ENCODE peak calls at places on chromosomes 4 and X, in seven cellular contexts. A is IMR-90, Q is right atrium auricular region, J is breast epithelium, H is SK-N-SH, M is left ventricle myocardium inferior, S is adipocyte. F is an unnamed sample. For H3K4me1, H3K27me3 and H3K9me3, the result is how much of the 10 kb centered on the place peaks cover.

GRCh38 chr4:146222313-146222712 is 8.0 kb downstream of the REELD1 start:
- DNase-seq in A (peak), Q (no peak), J (no peak), H (no peak), M (no peak), S (no peak), F (peak)

GRCh38 chr4:169106696-169107229 is 96.7 kb upstream of the CBR4 start:
- DNase-seq in A (no peak), Q (no peak), J (no peak), H (no peak), M (no peak), S (no peak), F (no peak)

GRCh38 chr4:2534904-2535385 is 1.5 kb upstream of the FAM193A start:
- DNase-seq in A (peak), Q (no peak), J (no peak), H (peak), M (no peak), S (no peak), F (no peak)

GRCh38 chr4:22014222-22014741 is 65.7 kb upstream of the KCNIP4 start:
- DNase-seq in A (no peak), Q (no peak), J (no peak), H (no peak), M (no peak), S (peak), F (no peak)

GRCh38 chrX:49079489-49080428 is at the start of gene WDR45:
- DNase-seq in A (peak), Q (peak), J (peak), H (peak), M (peak), S (peak), F (peak)

GRCh38 chrX:93591398-93591797 is 82.0 kb downstream of the NAP1L3 start:
- DNase-seq in A (no peak), Q (no peak), J (no peak), H (no peak), M (no peak), S (no peak), F (no peak)

GRCh38 chr4:86924805-86925204 is 10.0 kb upstream of the AFF1 start:
- DNase-seq in A (peak), Q (no peak), J (no peak), H (no peak), M (no peak), S (peak), F (peak)

GRCh38 chrX:22800806-22801205 is 199.0 kb upstream of the DDX53 start:
- DNase-seq in A (no peak), Q (no peak), J (no peak), H (no peak), M (no peak), S (peak), F (no peak)

GRCh38 chrX:153885968-153886903 is at the start of gene L1CAM:
- DNase-seq in A (no peak), Q (no peak), J (no peak), H (peak), M (no peak), S (no peak), F (no peak)

GRCh38 chr4:69828828-69829227 is 31.1 kb downstream of the SULT1E1 start:
- DNase-seq in A (no peak), Q (no peak), J (no peak), H (no peak), M (no peak), S (peak), F (no peak)

GRCh38 chr4:6727943-6728250 is 11.9 kb downstream of the BLOC1S4 start:
- DNase-seq in A (no peak), Q (no peak), J (no peak), H (no peak), M (no peak), S (no peak), F (peak)

GRCh38 chrX:43676960-43677582 is 21.0 kb downstream of the MAOA start:
- DNase-seq in A (no peak), Q (no peak), J (no peak), H (peak), M (no peak), S (no peak), F (no peak)

GRCh38 chr4:31613946-31614623 is 893.9 kb downstream of the PCDH7 start:
- DNase-seq in A (no peak), Q (no peak), J (no peak), H (no peak), M (no peak), S (no peak), F (peak)

GRCh38 chr4:108762559-108763225 is at the start of gene ETNPPL:
- DNase-seq in A (no peak), Q (no peak), J (no peak), H (peak), M (peak), S (peak), F (peak)

GRCh38 chrX:107996124-107996523 is 14.0 kb upstream of the TEX13B start:
- DNase-seq in A (no peak), Q (no peak), J (no peak), H (no peak), M (no peak), S (no peak), F (no peak)

GRCh38 chrX:49258749-49259124 is 5.8 kb downstream of the FOXP3 start:
- DNase-seq in A (no peak), Q (no peak), J (no peak), H (no peak), M (no peak), S (no peak), F (no peak)

GRCh38 chr4:107721436-107722090 is 1.5 kb upstream of the PAPSS1 start:
- DNase-seq in A (no peak), Q (no peak), J (no peak), H (no peak), M (no peak), S (no peak), F (no peak)

GRCh38 chr4:55838356-55838755 is 15.1 kb upstream of the EXOC1 start:
- DNase-seq in A (peak), Q (no peak), J (no peak), H (no peak), M (no peak), S (no peak), F (no peak)

GRCh38 chrX:134975516-134975915 is 15.3 kb upstream of the SMIM10 start:
- DNase-seq in A (no peak), Q (no peak), J (no peak), H (no peak), M (no peak), S (no peak), F (no peak)

GRCh38 chr4:1721666-1722550 is 587 bp downstream of the TACC3 start:
- DNase-seq in A (no peak), Q (no peak), J (no peak), H (peak), M (no peak), S (no peak), F (no peak)

GRCh38 chr4:48799157-48799556 is 19.1 kb upstream of the FRYL start:
- DNase-seq in A (no peak), Q (no peak), J (no peak), H (no peak), M (no peak), S (no peak), F (peak)

GRCh38 chr4:138500869-138501268 is 258.7 kb upstream of the SLC7A11 start:
- DNase-seq in A (no peak), Q (no peak), J (no peak), H (no peak), M (no peak), S (no peak), F (no peak)
- H3K4me1 ChIP-seq in A (under half), Q (under half), J (under half), H (under half), M (under half), S (under half), F (under half)

DNA sequence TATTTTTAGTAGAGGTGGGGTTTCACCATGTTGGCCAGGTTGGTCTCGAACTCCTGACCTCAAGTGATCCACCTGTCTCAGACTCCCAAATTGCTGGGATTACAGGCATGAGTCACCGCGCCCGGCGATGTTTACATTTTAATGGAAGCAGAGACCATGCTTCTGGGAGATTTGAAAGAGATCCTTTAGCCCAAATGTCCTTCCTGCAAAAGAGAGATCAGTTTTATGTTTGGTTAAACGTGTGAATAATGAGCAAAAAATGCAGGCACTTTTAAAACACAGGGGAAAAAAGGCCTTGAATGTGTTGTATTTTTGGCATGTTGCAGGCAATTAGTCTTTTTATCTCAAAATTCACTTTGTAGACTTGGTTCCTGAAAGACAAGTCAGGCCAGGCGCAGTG is 95.8 kb upstream of the ELOVL6 start:
- DNase-seq in A (peak), Q (no peak), J (no peak), H (no peak), M (no peak), S (peak), F (peak)
- H3K27me3 ChIP-seq in A (under half), Q (under half), J (under half), H (under half), M (under half), S (under half), F (under half)

GRCh38 chr4:36237366-36238353 is 6.7 kb downstream of the ARAP2 start:
- DNase-seq in A (no peak), Q (no peak), J (no peak), H (no peak), M (no peak), S (no peak), F (no peak)

GRCh38 chr4:36235306-36235705 is 9.0 kb downstream of the ARAP2 start:
- DNase-seq in A (peak), Q (no peak), J (no peak), H (no peak), M (no peak), S (no peak), F (no peak)

GRCh38 chr4:36236159-36236558 is 8.2 kb downstream of the ARAP2 start:
- DNase-seq in A (no peak), Q (no peak), J (no peak), H (no peak), M (no peak), S (no peak), F (no peak)

GRCh38 chr4:36230523-36230922 is 13.8 kb downstream of the ARAP2 start:
- DNase-seq in A (no peak), Q (no peak), J (no peak), H (no peak), M (no peak), S (no peak), F (no peak)

DNA sequence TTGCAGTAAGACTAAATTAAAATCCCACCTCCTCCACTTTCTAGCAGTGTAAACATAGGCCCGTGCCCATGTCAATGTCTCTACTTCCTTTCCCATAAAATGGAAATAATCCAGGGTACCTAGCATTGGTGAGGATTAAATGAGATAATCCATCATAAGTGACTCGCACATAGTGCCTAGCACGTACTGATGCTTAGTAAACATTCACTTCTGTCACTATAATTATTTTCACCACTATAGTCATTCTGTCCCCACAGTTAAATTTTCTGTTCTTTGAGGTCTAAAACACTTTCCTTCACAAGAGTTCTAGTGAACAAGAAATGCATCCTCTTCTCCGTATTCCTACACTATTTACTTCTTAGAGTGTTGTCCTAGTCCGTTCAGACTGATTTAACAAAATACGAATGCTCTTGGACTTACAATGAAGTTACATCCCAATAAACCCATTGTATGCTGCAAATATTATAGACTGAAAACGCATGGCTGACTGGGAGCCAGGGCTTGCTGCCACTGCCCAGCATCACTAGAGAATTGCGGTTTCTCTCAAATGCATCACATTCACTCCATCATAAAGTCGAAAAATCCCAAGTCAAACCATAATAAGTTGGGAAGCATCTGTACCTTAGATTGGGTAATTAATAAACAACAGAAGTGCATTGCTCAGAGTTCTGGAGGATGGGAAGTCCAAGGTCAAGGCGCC is 10.6 kb downstream of the ARAP2 start:
- DNase-seq in A (no peak), Q (no peak), J (no peak), H (no peak), M (no peak), S (no peak), F (no peak)
- H3K9me3 ChIP-seq in A (under half), Q (under half), J (under half), H (under half), M (under half), S (under half), F (under half)

GRCh38 chr4:82367438-82368097 is 6.2 kb downstream of the HNRNPD start:
- DNase-seq in A (no peak), Q (no peak), J (no peak), H (no peak), M (no peak), S (no peak), F (no peak)

GRCh38 chr4:82362565-82362964 is 11.2 kb downstream of the HNRNPD start:
- DNase-seq in A (no peak), Q (no peak), J (no peak), H (no peak), M (no peak), S (no peak), F (no peak)

GRCh38 chr4:82358773-82359324 is 14.9 kb downstream of the HNRNPD start:
- DNase-seq in A (no peak), Q (no peak), J (no peak), H (no peak), M (no peak), S (peak), F (no peak)

GRCh38 chr4:82360298-82361177 is 13.3 kb downstream of the HNRNPD start:
- DNase-seq in A (peak), Q (no peak), J (no peak), H (peak), M (no peak), S (peak), F (peak)

DNA sequence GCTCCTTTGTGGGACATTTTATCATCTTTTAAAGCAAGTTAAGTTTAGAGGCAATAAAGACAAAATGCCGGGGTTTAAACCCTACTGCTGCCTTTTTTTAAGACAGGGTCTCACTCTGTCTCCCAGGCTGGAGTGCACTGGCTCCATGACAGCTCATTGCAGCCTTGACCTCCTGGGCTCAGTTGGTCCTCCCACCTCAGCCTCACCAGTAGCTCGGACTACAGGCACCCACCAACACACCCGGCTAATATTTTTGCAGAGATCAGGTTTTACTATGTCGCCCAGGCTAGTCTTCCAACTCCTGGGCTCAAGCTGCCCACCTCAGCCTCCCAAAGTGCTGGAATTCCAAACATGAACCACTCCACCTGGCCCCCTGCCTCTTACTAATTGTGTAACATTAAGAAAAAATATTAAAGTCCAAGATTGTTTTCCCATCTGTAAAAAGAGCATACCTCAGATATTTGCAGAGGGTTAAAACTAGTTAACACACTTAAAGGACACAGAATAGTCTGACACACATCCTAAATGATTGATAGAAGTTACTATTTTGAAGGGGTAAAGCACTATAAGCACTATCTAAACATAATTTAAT is 9.8 kb downstream of the HNRNPD start:
- DNase-seq in A (no peak), Q (no peak), J (no peak), H (no peak), M (no peak), S (no peak), F (no peak)
- H3K4me1 ChIP-seq in A (under half), Q (half or more), J (under half), H (under half), M (half or more), S (half or more), F (under half)

DNA sequence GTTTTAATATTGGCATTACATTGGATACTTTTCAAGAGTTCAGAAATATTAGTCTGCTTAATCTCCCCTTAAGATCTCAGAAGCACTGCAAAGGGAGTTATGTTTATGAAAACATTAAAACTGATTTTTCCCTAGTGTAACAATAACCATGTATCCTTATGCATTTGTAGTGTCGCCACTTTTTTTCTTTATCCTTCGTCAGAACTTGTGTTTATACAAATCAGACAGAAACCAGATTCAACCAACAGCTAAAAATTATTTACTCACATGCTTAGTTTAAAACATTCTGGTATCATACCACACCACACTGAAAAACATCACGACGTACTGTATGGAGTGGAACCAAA is 1.3 kb downstream of the SETD7 start:
- DNase-seq in A (no peak), Q (no peak), J (no peak), H (no peak), M (no peak), S (no peak), F (no peak)
- H3K27me3 ChIP-seq in A (under half), Q (under half), J (under half), H (under half), M (under half), S (under half), F (under half)

GRCh38 chr4:138935-139334 is 14.6 kb downstream of the ZNF718 start:
- DNase-seq in A (no peak), Q (no peak), J (no peak), H (no peak), M (no peak), S (no peak), F (no peak)
- H3K9me3 ChIP-seq in A (under half), Q (under half), J (half or more), H (under half), M (half or more), S (half or more), F (under half)

GRCh38 chr4:73707269-73707875 is 33.0 kb upstream of the CXCL8 start:
- DNase-seq in A (no peak), Q (no peak), J (no peak), H (no peak), M (no peak), S (no peak), F (no peak)
- H3K4me1 ChIP-seq in A (under half), Q (under half), J (under half), H (under half), M (under half), S (under half), F (half or more)

GRCh38 chr4:38334791-38335190 is 329.2 kb upstream of the KLF3 start:
- DNase-seq in A (no peak), Q (no peak), J (no peak), H (no peak), M (no peak), S (no peak), F (no peak)

GRCh38 chr4:38328963-38329729 is 334.9 kb upstream of the KLF3 start:
- DNase-seq in A (no peak), Q (no peak), J (no peak), H (no peak), M (no peak), S (no peak), F (no peak)

GRCh38 chr4:38332699-38333098 is 331.3 kb upstream of the KLF3 start:
- DNase-seq in A (no peak), Q (no peak), J (no peak), H (no peak), M (no peak), S (no peak), F (no peak)

GRCh38 chr4:38330321-38330720 is 333.7 kb upstream of the KLF3 start:
- DNase-seq in A (no peak), Q (no peak), J (no peak), H (peak), M (no peak), S (no peak), F (no peak)

DNA sequence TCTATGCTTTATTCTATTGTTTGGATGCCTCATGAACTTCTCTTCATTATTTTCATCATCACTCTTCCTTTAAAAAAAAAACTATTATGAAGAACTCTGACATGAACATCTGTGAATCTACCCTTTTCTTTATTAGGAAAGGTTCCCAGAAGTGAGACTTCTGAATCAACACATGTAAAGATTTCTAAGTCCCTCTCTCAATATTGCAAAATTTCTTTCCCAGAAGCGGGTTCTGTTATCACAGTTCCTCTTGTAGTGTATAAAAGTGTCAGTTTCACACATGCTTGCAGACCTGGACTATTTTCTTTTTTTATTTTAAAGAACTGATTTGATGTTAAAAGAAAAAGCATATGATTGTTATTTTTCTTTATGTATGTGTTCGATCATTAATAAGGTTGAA is 330.8 kb upstream of the KLF3 start:
- DNase-seq in A (no peak), Q (no peak), J (no peak), H (no peak), M (no peak), S (no peak), F (no peak)
- H3K27me3 ChIP-seq in A (under half), Q (under half), J (under half), H (under half), M (under half), S (under half), F (under half)

DNA sequence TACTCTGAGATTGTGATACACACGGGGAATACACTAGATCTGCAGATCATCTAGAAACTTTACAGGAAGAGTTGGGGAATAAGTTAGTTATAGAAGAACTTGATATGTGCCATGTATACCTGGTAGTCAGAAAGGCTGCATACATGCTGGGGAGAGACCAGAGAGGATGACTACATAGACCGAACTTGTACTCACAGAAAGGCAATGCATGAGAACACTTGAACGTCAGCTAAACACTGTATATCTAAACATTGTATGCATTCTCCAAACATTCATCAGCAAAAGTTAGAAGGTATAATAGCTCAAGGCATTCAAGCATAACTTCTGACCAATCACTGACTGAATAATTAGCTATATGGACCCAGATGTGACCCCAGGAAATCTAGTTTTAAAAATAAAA is 78.0 kb upstream of the PDHA2 start:
- DNase-seq in A (peak), Q (no peak), J (no peak), H (no peak), M (no peak), S (peak), F (no peak)
- H3K9me3 ChIP-seq in A (under half), Q (under half), J (under half), H (under half), M (under half), S (under half), F (under half)

F was measured in SJSA1.